ENCODE peak calls at places on chromosomes 11 and 22, in ten cellular contexts. N, V, F, H, T, Y, I, X, W and D are unnamed samples.

GRCh38 chr11:126499124-126499752 is 143.8 kb downstream of the ST3GAL4 start:
- DNase-seq in N (no peak), V (no peak), F (no peak), H (no peak), T (no peak), Y (no peak), I (no peak), X (no peak), W (no peak), D (no peak)

GRCh38 chr11:126433989-126434949 is 78.8 kb downstream of the ST3GAL4 start:
- DNase-seq in N (no peak), V (no peak), F (no peak), H (no peak), T (no peak), Y (no peak), I (no peak), X (no peak), W (no peak), D (no peak)

GRCh38 chr11:120120805-120121335 is 17.0 kb downstream of the TRIM29 start:
- DNase-seq in N (no peak), V (no peak), F (no peak), H (no peak), T (no peak), Y (no peak), I (no peak), X (no peak), W (no peak), D (no peak)

GRCh38 chr11:44374001-44374400 is 64.1 kb upstream of the ALX4 start:
- DNase-seq in N (no peak), V (no peak), F (no peak), H (no peak), T (no peak), Y (no peak), I (no peak), X (no peak), W (no peak), D (no peak)

GRCh38 chr11:77418981-77419592 is 54.8 kb downstream of the PAK1 start:
- DNase-seq in N (no peak), V (no peak), F (no peak), H (no peak), T (peak; percentile 56), Y (no peak), I (no peak), X (no peak), W (no peak), D (peak; percentile 28)

GRCh38 chr11:704799-705645 is 1.0 kb upstream of the EPS8L2 start:
- DNase-seq in N (no peak), V (no peak), F (peak; percentile 79), H (no peak), T (no peak), Y (no peak), I (no peak), X (no peak), W (no peak), D (peak; percentile 75)

GRCh38 chr11:101914349-101914736 is 467 bp upstream of the CEP126 start:
- DNase-seq in N (no peak), V (peak; percentile 11), F (no peak), H (no peak), T (peak; percentile 61), Y (no peak), I (peak; percentile 11), X (no peak), W (peak; percentile 58), D (peak; percentile 40)

GRCh38 chr11:120391854-120392253 is 55.6 kb downstream of the ARHGEF12 start:
- DNase-seq in N (no peak), V (no peak), F (no peak), H (no peak), T (no peak), Y (no peak), I (no peak), X (no peak), W (no peak), D (peak; percentile 9)

GRCh38 chr22:50627914-50628542 is at the start of gene ARSA:
- DNase-seq in N (peak; percentile 11), V (peak; percentile 95), F (peak; percentile 56), H (peak; percentile 88), T (peak; percentile 83), Y (peak; percentile 90), I (peak; percentile 82), X (peak; percentile 77), W (peak; percentile 86), D (peak; percentile 92)

GRCh38 chr11:77661670-77662069 is 24.1 kb upstream of the CLNS1A start:
- DNase-seq in N (no peak), V (no peak), F (no peak), H (no peak), T (no peak), Y (peak; percentile 27), I (no peak), X (no peak), W (no peak), D (no peak)

GRCh38 chr11:27282806-27283205 is 80.2 kb downstream of the CCDC34 start:
- DNase-seq in N (no peak), V (peak; percentile 10), F (peak; percentile 45), H (peak; percentile 7), T (peak; percentile 16), Y (no peak), I (no peak), X (no peak), W (peak; percentile 57), D (no peak)
- H3K4me2 ChIP-seq in N (no peak overlapping the region), V (no peak overlapping the region), F (peak overlapping the region; percentile 50), H (no peak overlapping the region), T (no peak overlapping the region), Y (no peak overlapping the region), I (no peak overlapping the region), X (no peak overlapping the region), W (no peak overlapping the region), D (no peak overlapping the region)

DNA sequence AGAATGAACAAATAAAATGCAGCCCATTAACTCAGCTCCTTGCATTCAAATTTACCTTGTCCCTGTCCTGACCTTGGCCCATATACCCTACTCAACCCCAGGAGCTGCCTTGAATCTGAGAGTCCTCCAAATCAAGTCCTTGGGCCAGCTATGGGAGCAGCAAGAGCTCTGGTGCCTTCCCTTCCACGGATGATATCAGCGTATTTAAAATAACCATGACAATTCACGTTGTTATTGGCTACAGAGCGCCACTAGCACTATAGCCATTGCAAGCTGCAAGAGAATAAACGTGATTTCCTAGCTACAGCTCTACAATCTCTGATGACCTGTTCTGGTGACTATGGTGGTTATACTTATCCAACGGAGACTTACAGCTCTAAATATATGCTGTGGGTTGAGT is 357.8 kb downstream of the LARGE1 start:
- DNase-seq in N (no peak), V (no peak), F (no peak), H (no peak), T (no peak), Y (no peak), I (no peak), X (no peak), W (no peak), D (no peak)
- H3K4me2 ChIP-seq in N (no peak overlapping the region), V (no peak overlapping the region), F (no peak overlapping the region), H (no peak overlapping the region), T (no peak overlapping the region), Y (no peak overlapping the region), I (no peak overlapping the region), X (no peak overlapping the region), W (no peak overlapping the region), D (no peak overlapping the region)

DNA sequence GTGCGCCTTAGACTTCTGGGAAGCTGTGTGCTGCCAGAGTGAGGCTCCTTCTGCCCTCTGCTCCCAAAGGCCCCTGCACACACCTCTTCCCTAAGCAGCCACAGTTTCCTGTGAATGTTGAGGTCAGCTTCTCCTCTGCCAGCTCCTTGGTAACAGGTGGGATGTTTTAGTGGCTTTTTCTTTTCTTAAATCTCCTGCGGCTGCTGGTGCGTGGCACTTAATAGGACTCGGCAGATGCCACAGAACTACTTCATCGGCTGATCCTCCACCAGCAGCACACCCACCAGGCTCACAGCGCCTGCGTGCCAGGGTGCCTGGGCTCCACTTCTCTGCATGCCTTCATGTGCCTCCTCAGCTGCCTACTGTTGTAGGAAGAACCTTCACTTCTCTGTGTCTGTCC is 87.8 kb downstream of the RCN1 start:
- DNase-seq in N (no peak), V (no peak), F (no peak), H (no peak), T (no peak), Y (no peak), I (no peak), X (no peak), W (no peak), D (no peak)
- H3K4me2 ChIP-seq in N (no peak overlapping the region), V (no peak overlapping the region), F (no peak overlapping the region), H (no peak overlapping the region), T (no peak overlapping the region), Y (no peak overlapping the region), I (no peak overlapping the region), X (no peak overlapping the region), W (no peak overlapping the region), D (no peak overlapping the region)

GRCh38 chr11:3126207-3126865 is 38.8 kb downstream of the OSBPL5 start:
- DNase-seq in N (no peak), V (no peak), F (no peak), H (no peak), T (no peak), Y (no peak), I (no peak), X (no peak), W (no peak), D (no peak)
- H3K4me2 ChIP-seq in N (no peak overlapping the region), V (no peak overlapping the region), F (no peak overlapping the region), H (no peak overlapping the region), T (no peak overlapping the region), Y (no peak overlapping the region), I (no peak overlapping the region), X (no peak overlapping the region), W (no peak overlapping the region), D (no peak overlapping the region)

DNA sequence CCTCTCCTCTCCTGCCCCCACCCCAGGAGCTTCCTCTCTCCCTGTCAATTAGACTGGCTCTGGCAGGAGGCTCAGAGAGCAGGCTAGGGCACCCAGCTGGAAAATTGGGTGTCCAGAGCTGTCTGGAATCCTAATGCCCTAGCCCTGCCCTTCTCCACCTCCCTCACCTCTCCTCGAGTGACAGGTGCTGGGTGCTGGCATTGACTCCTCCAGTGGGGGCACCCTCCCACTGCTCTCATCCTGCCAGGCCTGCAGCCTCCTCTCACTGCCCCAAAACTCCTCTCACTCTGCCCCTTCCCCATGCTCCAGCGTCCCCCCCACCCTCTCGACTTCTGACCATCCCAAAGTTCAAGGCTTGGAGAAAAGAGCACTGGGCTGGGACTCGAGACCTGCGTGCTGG is 69.0 kb downstream of the CYTH4 start:
- DNase-seq in N (no peak), V (no peak), F (no peak), H (no peak), T (no peak), Y (peak; percentile 39), I (no peak), X (no peak), W (no peak), D (no peak)
- H3K4me2 ChIP-seq in N (no peak overlapping the region), V (no peak overlapping the region), F (no peak overlapping the region), H (no peak overlapping the region), T (no peak overlapping the region), Y (no peak overlapping the region), I (no peak overlapping the region), X (no peak overlapping the region), W (no peak overlapping the region), D (no peak overlapping the region)

GRCh38 chr22:20999350-21000214 is 2.3 kb downstream of the THAP7 start:
- DNase-seq in N (no peak), V (no peak), F (no peak), H (no peak), T (no peak), Y (no peak), I (no peak), X (no peak), W (no peak), D (no peak)
- H3K4me2 ChIP-seq in N (peak overlapping the region; percentile 90), V (no peak overlapping the region), F (peak overlapping the region; percentile 75), H (no peak overlapping the region), T (no peak overlapping the region), Y (peak overlapping the region; percentile 100), I (no peak overlapping the region), X (no peak overlapping the region), W (no peak overlapping the region), D (peak overlapping the region; percentile 98)